ENCODE peak calls at places on chromosomes 5 and 9, in ten cellular contexts. Z, X, W, O, P, D, K, R, J and Q are unnamed samples.

GRCh38 chr9:13278368-13279246 is 885 bp downstream of the MPDZ start:
- DNase-seq in D (no peak), P (peak), J (peak), X (peak), K (peak), W (peak), Z (peak), O (peak), R (peak), Q (peak)

GRCh38 chr5:35138232-35138631 is 90.5 kb upstream of the AGXT2 start:
- DNase-seq in O (peak), R (peak), X (no peak), W (no peak), K (no peak), J (no peak), Z (no peak), P (peak), D (no peak), Q (no peak)

GRCh38 chr5:151019331-151019730 is 1.1 kb upstream of the GPX3 start:
- DNase-seq in Z (no peak), W (no peak), D (no peak), P (peak), X (no peak), R (no peak), J (no peak), O (no peak), K (no peak), Q (no peak)

GRCh38 chr5:94433393-94434149 is 184.8 kb downstream of the KIAA0825 start:
- DNase-seq in P (peak), K (peak), X (no peak), D (peak), Z (no peak), W (no peak), R (peak), J (no peak), O (peak), Q (peak)

GRCh38 chr5:159947708-159948358 is 31.6 kb downstream of the ADRA1B start:
- DNase-seq in X (no peak), W (no peak), R (peak), Z (no peak), K (no peak), O (peak), D (peak), J (peak), P (peak), Q (no peak)

GRCh38 chr9:126805546-126806262 is 864 bp downstream of the ZBTB43 start:
- DNase-seq in K (no peak), Z (no peak), J (peak), P (peak), W (no peak), X (peak), O (peak), R (peak), D (no peak), Q (peak)

GRCh38 chr9:87850405-87850804 is 32.3 kb upstream of the SPATA31E1 start:
- DNase-seq in X (no peak), R (peak), J (no peak), K (no peak), D (peak), W (no peak), Z (no peak), P (peak), O (peak), Q (peak)

GRCh38 chr5:141135030-141135717 is at the start of gene PCDHB5:
- DNase-seq in X (no peak), P (peak), Z (peak), W (no peak), D (no peak), J (peak), O (no peak), R (peak), K (no peak), Q (no peak)

GRCh38 chr5:137739737-137740136 is 3.8 kb upstream of the KLHL3 start:
- DNase-seq in O (no peak), D (no peak), X (no peak), P (no peak), K (no peak), R (no peak), J (no peak), Z (no peak), W (no peak), Q (no peak)

GRCh38 chr5:10235350-10235749 is 14.3 kb downstream of the ATPSCKMT start:
- DNase-seq in P (no peak), Z (no peak), W (no peak), X (no peak), J (peak), K (no peak), O (peak), D (no peak), R (no peak), Q (no peak)

GRCh38 chr9:91193658-91194391 is 167.9 kb downstream of the AUH start:
- DNase-seq in K (no peak), J (peak), W (no peak), O (peak), P (peak), Z (peak), D (peak), R (peak), X (peak), Q (no peak)

GRCh38 chr9:75451045-75451444 is 362.7 kb downstream of the OSTF1 start:
- DNase-seq in J (no peak), W (no peak), K (no peak), X (no peak), O (peak), Z (no peak), R (no peak), D (no peak), P (no peak), Q (no peak)

GRCh38 chr5:158769079-158769478 is 330.6 kb downstream of the EBF1 start:
- DNase-seq in J (no peak), K (no peak), P (no peak), W (no peak), R (no peak), X (no peak), O (no peak), Z (no peak), D (no peak), Q (no peak)

GRCh38 chr9:14768561-14769234 is 46.2 kb upstream of the CER1 start:
- DNase-seq in Z (peak), W (no peak), X (no peak), R (peak), O (peak), P (peak), D (peak), K (peak), J (peak), Q (peak)

GRCh38 chr5:14250094-14250777 is 107.1 kb downstream of the TRIO start:
- DNase-seq in Z (no peak), K (peak), W (peak), R (peak), D (peak), O (peak), J (peak), X (peak), P (peak), Q (peak)

GRCh38 chr5:59724482-59725392 is 168.8 kb downstream of the PDE4D start:
- DNase-seq in O (peak), K (no peak), J (peak), D (peak), X (no peak), P (peak), R (peak), W (no peak), Z (peak), Q (no peak)

GRCh38 chr9:38681747-38682227 is 38.1 kb downstream of the FAM240B start:
- DNase-seq in O (peak), J (no peak), W (no peak), P (peak), D (no peak), Z (no peak), R (peak), X (no peak), K (no peak), Q (no peak)

GRCh38 chr9:899440-900184 is 58.1 kb downstream of the DMRT1 start:
- DNase-seq in O (no peak), J (no peak), Z (no peak), X (no peak), K (no peak), R (no peak), P (peak), D (no peak), W (no peak), Q (no peak)

GRCh38 chr9:113516840-113517577 is 53.5 kb downstream of the RGS3 start:
- DNase-seq in X (peak), W (no peak), R (no peak), P (no peak), K (no peak), D (no peak), J (peak), O (no peak), Z (no peak), Q (no peak)

GRCh38 chr5:103800728-103801127 is 238.1 kb upstream of the NUDT12 start:
- DNase-seq in K (no peak), Z (no peak), J (no peak), R (no peak), X (no peak), O (no peak), P (peak), W (no peak), D (no peak), Q (peak)

GRCh38 chr5:89083791-89084190 is 200.8 kb upstream of the MEF2C start:
- DNase-seq in J (no peak), D (peak), X (no peak), O (peak), W (no peak), P (peak), K (no peak), R (peak), Z (no peak), Q (peak)

GRCh38 chr5:2148312-2149195 is 265.8 kb upstream of the IRX4 start:
- DNase-seq in P (no peak), K (no peak), X (no peak), Z (no peak), O (no peak), R (no peak), D (no peak), W (no peak), J (no peak), Q (no peak)

GRCh38 chr9:135905380-135906282 is 1.7 kb downstream of the CAMSAP1 start:
- DNase-seq in Z (no peak), O (peak), X (no peak), P (peak), R (no peak), K (no peak), J (no peak), W (no peak), D (no peak), Q (no peak)

GRCh38 chr9:95132406-95133350 is 184.8 kb downstream of the FANCC start:
- DNase-seq in R (no peak), D (no peak), X (no peak), K (no peak), J (peak), W (no peak), Z (no peak), P (peak), O (peak), Q (no peak)

GRCh38 chr5:96260009-96260408 is 173.0 kb downstream of the PCSK1 start:
- DNase-seq in P (peak), J (no peak), O (no peak), D (no peak), R (no peak), Z (no peak), X (no peak), K (no peak), W (no peak), Q (no peak)